ENCODE peak calls at places on chromosome 9, in eight cellular contexts. One of them, this sample, is unnamed.

GRCh38 chr9:84501587-84501986 is 161.0 kb upstream of the SLC28A3 start:
- DNase-seq in adrenal gland: no peak
- DNase-seq in lower lobe of right lung: no peak
- DNase-seq in HCT116: no peak
- DNase-seq in thyroid gland: no peak
- DNase-seq in A673: no peak
- DNase-seq in brain microvascular endothelial cell: no peak
- DNase-seq in endothelial cell: no peak
- DNase-seq in this sample: no peak

GRCh38 chr9:91315191-91315590 is 46.5 kb downstream of the AUH start:
- DNase-seq in HCT116: no peak
- DNase-seq in endothelial cell: no peak
- DNase-seq in thyroid gland: peak
- DNase-seq in adrenal gland: no peak
- DNase-seq in A673: no peak
- DNase-seq in lower lobe of right lung: no peak
- DNase-seq in brain microvascular endothelial cell: no peak
- DNase-seq in this sample: no peak

GRCh38 chr9:133171161-133171955 is 7.6 kb upstream of the GBGT1 start:
- DNase-seq in brain microvascular endothelial cell: no peak
- DNase-seq in A673: no peak
- DNase-seq in thyroid gland: no peak
- DNase-seq in lower lobe of right lung: no peak
- DNase-seq in HCT116: no peak
- DNase-seq in endothelial cell: no peak
- DNase-seq in adrenal gland: no peak
- DNase-seq in this sample: no peak

GRCh38 chr9:34744295-34745221 is 34.6 kb upstream of the CCL21 start:
- DNase-seq in HCT116: peak
- DNase-seq in endothelial cell: no peak
- DNase-seq in A673: no peak
- DNase-seq in brain microvascular endothelial cell: peak
- DNase-seq in thyroid gland: no peak
- DNase-seq in lower lobe of right lung: no peak
- DNase-seq in adrenal gland: peak
- DNase-seq in this sample: peak

GRCh38 chr9:34652608-34653007 is 623 bp downstream of the IL11RA start:
- DNase-seq in endothelial cell: no peak
- DNase-seq in adrenal gland: no peak
- DNase-seq in thyroid gland: no peak
- DNase-seq in HCT116: no peak
- DNase-seq in lower lobe of right lung: no peak
- DNase-seq in A673: no peak
- DNase-seq in brain microvascular endothelial cell: no peak
- DNase-seq in this sample: no peak

GRCh38 chr9:110994771-110995241 is 43.5 kb downstream of the LPAR1 start:
- DNase-seq in HCT116: no peak
- DNase-seq in thyroid gland: no peak
- DNase-seq in adrenal gland: peak
- DNase-seq in endothelial cell: no peak
- DNase-seq in lower lobe of right lung: no peak
- DNase-seq in A673: peak
- DNase-seq in brain microvascular endothelial cell: no peak
- DNase-seq in this sample: no peak

GRCh38 chr9:112856843-112857242 is 33.8 kb downstream of the SLC46A2 start:
- DNase-seq in lower lobe of right lung: no peak
- DNase-seq in endothelial cell: no peak
- DNase-seq in HCT116: no peak
- DNase-seq in A673: no peak
- DNase-seq in thyroid gland: no peak
- DNase-seq in brain microvascular endothelial cell: no peak
- DNase-seq in adrenal gland: no peak
- DNase-seq in this sample: no peak

GRCh38 chr9:135670721-135671590 is 7.8 kb downstream of the LCN9 start:
- DNase-seq in endothelial cell: no peak
- DNase-seq in thyroid gland: no peak
- DNase-seq in HCT116: no peak
- DNase-seq in A673: no peak
- DNase-seq in lower lobe of right lung: no peak
- DNase-seq in adrenal gland: no peak
- DNase-seq in brain microvascular endothelial cell: no peak
- DNase-seq in this sample: no peak

GRCh38 chr9:33404782-33405362 is 2.5 kb upstream of the AQP7 start:
- DNase-seq in brain microvascular endothelial cell: no peak
- DNase-seq in thyroid gland: no peak
- DNase-seq in HCT116: no peak
- DNase-seq in A673: no peak
- DNase-seq in endothelial cell: no peak
- DNase-seq in lower lobe of right lung: no peak
- DNase-seq in adrenal gland: no peak
- DNase-seq in this sample: no peak

GRCh38 chr9:34862043-34862442 is 96.0 kb upstream of the PHF24 start:
- DNase-seq in brain microvascular endothelial cell: no peak
- DNase-seq in adrenal gland: no peak
- DNase-seq in HCT116: no peak
- DNase-seq in endothelial cell: no peak
- DNase-seq in thyroid gland: no peak
- DNase-seq in A673: no peak
- DNase-seq in lower lobe of right lung: no peak
- DNase-seq in this sample: no peak

GRCh38 chr9:93801120-93801519 is 154.0 kb downstream of the BARX1 start:
- DNase-seq in lower lobe of right lung: no peak
- DNase-seq in A673: no peak
- DNase-seq in endothelial cell: no peak
- DNase-seq in brain microvascular endothelial cell: no peak
- DNase-seq in adrenal gland: no peak
- DNase-seq in HCT116: no peak
- DNase-seq in thyroid gland: no peak
- DNase-seq in this sample: no peak

GRCh38 chr9:132032584-132032945 is 47.1 kb downstream of the MED27 start:
- DNase-seq in A673: peak
- DNase-seq in adrenal gland: no peak
- DNase-seq in thyroid gland: peak
- DNase-seq in endothelial cell: no peak
- DNase-seq in brain microvascular endothelial cell: no peak
- DNase-seq in HCT116: no peak
- DNase-seq in lower lobe of right lung: peak
- DNase-seq in this sample: no peak

GRCh38 chr9:107309271-107309670 is 26.2 kb downstream of the RAD23B start:
- DNase-seq in A673: no peak
- DNase-seq in HCT116: no peak
- DNase-seq in thyroid gland: no peak
- DNase-seq in brain microvascular endothelial cell: no peak
- DNase-seq in adrenal gland: no peak
- DNase-seq in endothelial cell: no peak
- DNase-seq in lower lobe of right lung: no peak
- DNase-seq in this sample: no peak

GRCh38 chr9:133669402-133669801 is 33.2 kb downstream of the DBH start:
- DNase-seq in brain microvascular endothelial cell: no peak
- DNase-seq in endothelial cell: no peak
- DNase-seq in A673: no peak
- DNase-seq in adrenal gland: no peak
- DNase-seq in HCT116: no peak
- DNase-seq in lower lobe of right lung: no peak
- DNase-seq in thyroid gland: no peak
- DNase-seq in this sample: no peak

GRCh38 chr9:109972026-109973005 is 192.3 kb downstream of the PALM2AKAP2 start:
- DNase-seq in lower lobe of right lung: no peak
- DNase-seq in endothelial cell: no peak
- DNase-seq in brain microvascular endothelial cell: no peak
- DNase-seq in A673: no peak
- DNase-seq in adrenal gland: peak
- DNase-seq in thyroid gland: no peak
- DNase-seq in HCT116: no peak
- DNase-seq in this sample: no peak

GRCh38 chr9:130991227-130992058 is 17.5 kb upstream of the LAMC3 start:
- DNase-seq in lower lobe of right lung: no peak
- DNase-seq in HCT116: no peak
- DNase-seq in brain microvascular endothelial cell: no peak
- DNase-seq in thyroid gland: no peak
- DNase-seq in endothelial cell: no peak
- DNase-seq in adrenal gland: peak
- DNase-seq in A673: no peak
- DNase-seq in this sample: no peak

DNA sequence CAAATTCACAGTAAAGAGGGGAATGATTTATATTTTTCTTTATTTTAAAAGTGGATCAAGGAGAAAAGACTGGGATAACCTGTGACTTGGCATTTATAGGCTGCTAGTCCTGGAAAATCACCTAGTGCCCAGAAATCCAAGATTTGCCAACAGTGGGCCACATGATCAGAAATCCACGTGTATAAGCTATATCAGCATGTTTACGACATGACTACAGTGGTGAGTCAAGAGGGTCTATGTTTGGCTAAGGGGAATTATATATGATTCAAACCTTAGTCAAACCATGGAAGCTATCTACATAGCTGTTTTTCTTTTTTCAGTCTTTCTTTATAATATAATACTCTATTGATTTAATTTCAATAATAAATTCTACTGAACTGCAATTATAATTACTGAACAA is 14.3 kb downstream of the HACD4 start:
- DNase-seq in brain microvascular endothelial cell: peak
- DNase-seq in adrenal gland: no peak
- DNase-seq in thyroid gland: no peak
- DNase-seq in endothelial cell: no peak
- DNase-seq in A673: no peak
- DNase-seq in lower lobe of right lung: no peak
- DNase-seq in HCT116: no peak
- DNase-seq in this sample: no peak
- TF ChIP-seq CTCF in brain microvascular endothelial cell: no peak
- TF ChIP-seq CTCF in adrenal gland: no peak
- TF ChIP-seq CTCF in thyroid gland: no peak
- TF ChIP-seq CTCF in endothelial cell: no peak
- TF ChIP-seq CTCF in A673: no peak
- TF ChIP-seq CTCF in lower lobe of right lung: no peak
- TF ChIP-seq CTCF in HCT116: no peak
- TF ChIP-seq CTCF in this sample: no peak

GRCh38 chr9:71760901-71761300 is 7.4 kb downstream of the CEMIP2 start:
- DNase-seq in A673: peak
- DNase-seq in brain microvascular endothelial cell: no peak
- DNase-seq in HCT116: no peak
- DNase-seq in lower lobe of right lung: no peak
- DNase-seq in adrenal gland: peak
- DNase-seq in endothelial cell: no peak
- DNase-seq in thyroid gland: no peak
- DNase-seq in this sample: no peak
- TF ChIP-seq CTCF in A673: no peak
- TF ChIP-seq CTCF in brain microvascular endothelial cell: no peak
- TF ChIP-seq CTCF in HCT116: no peak
- TF ChIP-seq CTCF in lower lobe of right lung: no peak
- TF ChIP-seq CTCF in adrenal gland: no peak
- TF ChIP-seq CTCF in endothelial cell: no peak
- TF ChIP-seq CTCF in thyroid gland: no peak
- TF ChIP-seq CTCF in this sample: no peak

GRCh38 chr9:120875954-120876841 is 790 bp downstream of the PHF19 start:
- DNase-seq in adrenal gland: peak
- DNase-seq in lower lobe of right lung: peak
- DNase-seq in A673: peak
- DNase-seq in brain microvascular endothelial cell: peak
- DNase-seq in HCT116: peak
- DNase-seq in endothelial cell: peak
- DNase-seq in thyroid gland: peak
- DNase-seq in this sample: peak

GRCh38 chr9:120878188-120879130 is 1.5 kb upstream of the PHF19 start:
- DNase-seq in A673: no peak
- DNase-seq in HCT116: no peak
- DNase-seq in lower lobe of right lung: no peak
- DNase-seq in thyroid gland: no peak
- DNase-seq in endothelial cell: no peak
- DNase-seq in adrenal gland: no peak
- DNase-seq in brain microvascular endothelial cell: no peak
- DNase-seq in this sample: no peak

GRCh38 chr9:120876842-120877240 is at the start of gene PHF19:
- DNase-seq in brain microvascular endothelial cell: no peak
- DNase-seq in thyroid gland: peak
- DNase-seq in HCT116: no peak
- DNase-seq in adrenal gland: peak
- DNase-seq in lower lobe of right lung: peak
- DNase-seq in A673: peak
- DNase-seq in endothelial cell: peak
- DNase-seq in this sample: peak

GRCh38 chr9:120875643-120875953 is 1.4 kb downstream of the PHF19 start:
- DNase-seq in brain microvascular endothelial cell: no peak
- DNase-seq in adrenal gland: no peak
- DNase-seq in HCT116: no peak
- DNase-seq in lower lobe of right lung: no peak
- DNase-seq in A673: no peak
- DNase-seq in endothelial cell: no peak
- DNase-seq in thyroid gland: no peak
- DNase-seq in this sample: no peak

GRCh38 chr9:120877276-120878034 is 467 bp upstream of the PHF19 start:
- DNase-seq in brain microvascular endothelial cell: peak
- DNase-seq in adrenal gland: peak
- DNase-seq in endothelial cell: peak
- DNase-seq in HCT116: no peak
- DNase-seq in thyroid gland: peak
- DNase-seq in A673: peak
- DNase-seq in lower lobe of right lung: peak
- DNase-seq in this sample: peak
- TF ChIP-seq CTCF in brain microvascular endothelial cell: peak
- TF ChIP-seq CTCF in adrenal gland: peak
- TF ChIP-seq CTCF in endothelial cell: no peak
- TF ChIP-seq CTCF in HCT116: no peak
- TF ChIP-seq CTCF in thyroid gland: no peak
- TF ChIP-seq CTCF in A673: no peak
- TF ChIP-seq CTCF in lower lobe of right lung: peak
- TF ChIP-seq CTCF in this sample: no peak

DNA sequence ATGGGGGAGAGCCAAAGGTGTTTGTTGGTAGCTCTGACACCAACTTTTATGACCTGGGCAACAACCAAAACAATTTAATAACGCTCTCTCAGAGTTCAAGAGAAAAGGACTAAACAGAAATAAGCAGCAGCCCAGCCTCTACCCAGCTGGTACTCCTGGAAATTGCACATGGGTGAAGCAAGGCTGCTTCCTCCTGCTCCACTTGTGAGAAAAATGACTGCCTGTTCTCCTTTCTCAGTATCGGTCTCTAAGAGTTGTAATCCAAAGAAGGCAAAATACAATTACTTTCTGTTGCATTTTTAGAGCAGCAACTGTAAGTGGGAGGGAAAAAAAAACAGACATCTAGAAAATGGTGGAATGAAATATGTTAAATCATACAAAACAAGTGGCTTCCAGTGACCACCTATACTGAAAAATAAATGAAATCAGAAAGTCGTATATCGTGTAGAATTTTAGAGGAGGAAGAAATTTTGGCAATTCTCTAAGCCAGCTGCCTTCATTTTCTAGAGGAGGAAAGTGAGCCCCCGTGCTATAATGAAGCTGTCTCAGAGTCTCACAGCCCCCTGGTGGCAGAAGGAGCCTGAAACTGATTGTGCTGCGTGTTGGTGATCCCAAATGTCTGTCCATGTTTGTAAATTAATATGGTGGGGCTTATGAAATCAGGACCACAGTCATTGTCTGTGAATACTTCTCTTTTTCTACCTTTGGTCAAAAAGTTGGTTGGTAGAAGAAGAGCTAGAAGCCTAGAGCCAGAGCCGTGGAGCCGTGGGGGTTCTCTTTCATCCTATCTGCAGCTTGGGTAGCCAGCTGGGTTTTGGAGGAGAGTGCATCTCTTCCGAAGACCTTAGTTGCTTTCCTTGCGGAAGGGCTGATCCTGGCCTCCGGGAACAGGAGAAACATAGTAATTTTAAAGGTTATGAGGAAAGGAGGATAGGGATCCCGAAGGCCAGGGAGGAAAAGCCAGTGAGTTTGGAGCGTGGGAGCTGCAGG is 139.9 kb downstream of the PIP5K1B start:
- DNase-seq in endothelial cell: peak
- DNase-seq in adrenal gland: peak
- DNase-seq in A673: peak
- DNase-seq in HCT116: peak
- DNase-seq in brain microvascular endothelial cell: peak
- DNase-seq in lower lobe of right lung: no peak
- DNase-seq in thyroid gland: peak
- DNase-seq in this sample: peak
- TF ChIP-seq CTCF in endothelial cell: peak
- TF ChIP-seq CTCF in adrenal gland: peak
- TF ChIP-seq CTCF in A673: peak
- TF ChIP-seq CTCF in HCT116: peak
- TF ChIP-seq CTCF in brain microvascular endothelial cell: peak
- TF ChIP-seq CTCF in lower lobe of right lung: peak
- TF ChIP-seq CTCF in thyroid gland: peak
- TF ChIP-seq CTCF in this sample: peak